ENCODE peak calls at places on chromosomes 11 and 22, in four cellular contexts. T is fibroblast of the aortic adventitia, N is Caco-2, B is fibroblast of mammary gland. V is an unnamed sample.

GRCh38 chr11:8092587-8093424 is 11.8 kb downstream of the TUB start:
- DNase-seq in N (peak), T (peak), B (peak), V (peak)

GRCh38 chr11:27120211-27120610 is 79.6 kb downstream of the BBOX1 start:
- DNase-seq in T (peak), B (peak), N (no peak), V (no peak)

GRCh38 chr11:48193876-48194275 is 22.7 kb upstream of the OR4B1 start:
- DNase-seq in B (peak), T (peak), N (no peak), V (peak)

GRCh38 chr11:117809236-117810055 is 12.4 kb upstream of the DSCAML1 start:
- DNase-seq in B (peak), T (peak), N (peak), V (peak)

GRCh38 chr11:3824714-3825472 is 15.9 kb downstream of the RHOG start:
- DNase-seq in N (peak), B (peak), T (peak), V (peak)

GRCh38 chr11:121582296-121582695 is 129.5 kb upstream of the SORL1-AS1 start:
- DNase-seq in B (no peak), N (no peak), T (no peak), V (no peak)

GRCh38 chr11:64538501-64538951 is 52.5 kb upstream of the SLC22A12 start:
- DNase-seq in T (no peak), B (no peak), N (peak), V (no peak)

GRCh38 chr11:70027451-70027850 is 50.7 kb upstream of the ANO1 start:
- DNase-seq in T (no peak), N (peak), B (no peak), V (no peak)

GRCh38 chr22:36930041-36930935 is 16.9 kb downstream of the CSF2RB start:
- DNase-seq in T (no peak), B (no peak), N (no peak), V (no peak)

GRCh38 chr11:86171627-86172026 is 72.9 kb upstream of the EED start:
- DNase-seq in T (no peak), B (no peak), N (no peak), V (no peak)

GRCh38 chr11:86174101-86175046 is 70.2 kb upstream of the EED start:
- DNase-seq in T (peak), N (peak), B (peak), V (peak)

GRCh38 chr11:86176165-86176884 is 68.2 kb upstream of the EED start:
- DNase-seq in T (peak), B (peak), N (no peak), V (peak)

GRCh38 chr11:86175585-86175984 is 69.0 kb upstream of the EED start:
- DNase-seq in N (no peak), B (no peak), T (no peak), V (no peak)

GRCh38 chr11:86172894-86173293 is 71.7 kb upstream of the EED start:
- DNase-seq in N (no peak), B (no peak), T (peak), V (peak)
- TF ChIP-seq CTCF in N (no peak), B (no peak), T (no peak), V (no peak)

GRCh38 chr11:15213471-15214231 is 98.9 kb downstream of the INSC start:
- DNase-seq in B (no peak), T (no peak), N (no peak), V (no peak)
- H3K4me3 ChIP-seq in B (no peak), T (no peak), N (no peak), V (no peak)

DNA sequence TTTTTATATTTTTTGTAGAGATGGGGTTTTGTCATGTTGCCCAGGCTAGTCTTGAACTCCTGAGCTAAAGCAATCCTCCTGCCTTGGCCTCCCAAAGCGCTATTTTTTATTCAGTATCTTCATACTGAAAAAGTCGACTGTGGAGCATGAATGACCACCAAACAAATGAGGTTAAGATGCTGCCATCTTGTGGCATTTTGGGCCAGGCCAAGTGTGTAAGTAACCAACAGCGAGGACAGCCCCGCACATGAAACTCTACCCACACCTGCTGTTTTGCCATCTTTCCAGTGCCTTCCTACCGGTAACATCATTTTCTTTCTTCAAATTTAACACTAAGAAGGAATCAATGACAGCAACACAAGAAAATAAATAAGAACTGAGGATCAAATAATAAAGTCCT is 32.2 kb upstream of the AQP11 start:
- DNase-seq in T (no peak), B (peak), N (no peak), V (peak)
- TF ChIP-seq CTCF in T (no peak), B (peak), N (peak), V (peak)

GRCh38 chr11:66314186-66314501 is 2.7 kb downstream of the CD248 start:
- DNase-seq in B (no peak), N (no peak), T (no peak), V (no peak)
- H3K4me3 ChIP-seq in B (peak), N (no peak), T (peak), V (peak)